ENCODE peak calls at places on chromosomes 2 and 18, in five cellular contexts. One of them, this sample, is unnamed.

GRCh38 chr2:191333911-191334357 is 88.7 kb downstream of the MYO1B start:
- DNase-seq in colonic mucosa: no peak
- DNase-seq in AG04450: peak
- DNase-seq in tibial nerve: no peak
- DNase-seq in A549: no peak
- DNase-seq in this sample: peak

GRCh38 chr2:127199223-127199622 is 20.9 kb downstream of the CYP27C1 start:
- DNase-seq in colonic mucosa: no peak
- DNase-seq in AG04450: no peak
- DNase-seq in tibial nerve: no peak
- DNase-seq in A549: no peak
- DNase-seq in this sample: no peak

GRCh38 chr18:59986139-59986538 is 86.3 kb downstream of the PMAIP1 start:
- DNase-seq in colonic mucosa: no peak
- DNase-seq in AG04450: no peak
- DNase-seq in tibial nerve: no peak
- DNase-seq in A549: no peak
- DNase-seq in this sample: no peak

GRCh38 chr2:65530547-65531320 is 98.3 kb upstream of the SPRED2 start:
- DNase-seq in colonic mucosa: no peak
- DNase-seq in AG04450: no peak
- DNase-seq in tibial nerve: no peak
- DNase-seq in A549: no peak
- DNase-seq in this sample: peak

GRCh38 chr2:11042841-11043240 is 112.4 kb upstream of the SLC66A3 start:
- DNase-seq in colonic mucosa: no peak
- DNase-seq in AG04450: no peak
- DNase-seq in tibial nerve: no peak
- DNase-seq in A549: no peak
- DNase-seq in this sample: no peak

GRCh38 chr2:108492364-108492763 is 41.9 kb upstream of the LIMS1 start:
- DNase-seq in colonic mucosa: no peak
- DNase-seq in AG04450: peak
- DNase-seq in tibial nerve: no peak
- DNase-seq in A549: peak
- DNase-seq in this sample: peak

GRCh38 chr2:198957183-198957582 is 500.6 kb downstream of the SATB2 start:
- DNase-seq in colonic mucosa: no peak
- DNase-seq in AG04450: no peak
- DNase-seq in tibial nerve: no peak
- DNase-seq in A549: no peak
- DNase-seq in this sample: no peak

GRCh38 chr2:140108706-140109472 is 1328.7 kb upstream of the NXPH2 start:
- DNase-seq in colonic mucosa: no peak
- DNase-seq in AG04450: no peak
- DNase-seq in tibial nerve: no peak
- DNase-seq in A549: no peak
- DNase-seq in this sample: no peak

GRCh38 chr2:161165266-161165665 is 5.0 kb downstream of the TANK start:
- DNase-seq in colonic mucosa: no peak
- DNase-seq in AG04450: no peak
- DNase-seq in tibial nerve: no peak
- DNase-seq in A549: no peak
- DNase-seq in this sample: no peak

GRCh38 chr2:64394174-64394573 is 59.8 kb upstream of the LGALSL start:
- DNase-seq in colonic mucosa: peak
- DNase-seq in AG04450: no peak
- DNase-seq in tibial nerve: no peak
- DNase-seq in A549: no peak
- DNase-seq in this sample: no peak

GRCh38 chr18:12431561-12431960 is 23.8 kb downstream of the PRELID3A start:
- DNase-seq in colonic mucosa: no peak
- DNase-seq in AG04450: no peak
- DNase-seq in tibial nerve: no peak
- DNase-seq in A549: no peak
- DNase-seq in this sample: no peak

GRCh38 chr2:144975881-144976280 is 456.0 kb upstream of the ZEB2 start:
- DNase-seq in colonic mucosa: no peak
- DNase-seq in AG04450: no peak
- DNase-seq in tibial nerve: no peak
- DNase-seq in A549: no peak
- DNase-seq in this sample: no peak

GRCh38 chr2:20603791-20604190 is 47.1 kb downstream of the HS1BP3 start:
- DNase-seq in colonic mucosa: no peak
- DNase-seq in AG04450: no peak
- DNase-seq in tibial nerve: no peak
- DNase-seq in A549: no peak
- DNase-seq in this sample: no peak

GRCh38 chr18:55841314-55841713 is 253.3 kb upstream of the TCF4 start:
- DNase-seq in colonic mucosa: no peak
- DNase-seq in AG04450: no peak
- DNase-seq in tibial nerve: no peak
- DNase-seq in A549: no peak
- DNase-seq in this sample: no peak

GRCh38 chr18:40413160-40413559 is 1541.9 kb upstream of the PIK3C3 start:
- DNase-seq in colonic mucosa: peak
- DNase-seq in AG04450: no peak
- DNase-seq in tibial nerve: no peak
- DNase-seq in A549: peak
- DNase-seq in this sample: peak

GRCh38 chr2:121648611-121649401 is 456 bp downstream of the CLASP1 start:
- DNase-seq in colonic mucosa: peak
- DNase-seq in AG04450: no peak
- DNase-seq in tibial nerve: peak
- DNase-seq in A549: peak
- DNase-seq in this sample: peak

GRCh38 chr18:55381277-55381676 is 206.7 kb downstream of the TCF4 start:
- DNase-seq in colonic mucosa: no peak
- DNase-seq in AG04450: peak
- DNase-seq in tibial nerve: no peak
- DNase-seq in A549: no peak
- DNase-seq in this sample: peak

GRCh38 chr18:21599585-21600525 is 649 bp downstream of the ESCO1 start:
- DNase-seq in colonic mucosa: peak
- DNase-seq in AG04450: no peak
- DNase-seq in tibial nerve: no peak
- DNase-seq in A549: no peak
- DNase-seq in this sample: no peak

GRCh38 chr18:37570336-37570930 is 4.8 kb upstream of the CELF4 start:
- DNase-seq in colonic mucosa: no peak
- DNase-seq in AG04450: no peak
- DNase-seq in tibial nerve: no peak
- DNase-seq in A549: no peak
- DNase-seq in this sample: no peak

GRCh38 chr2:216740557-216741222 is 45.3 kb upstream of the IGFBP5 start:
- DNase-seq in colonic mucosa: no peak
- DNase-seq in AG04450: peak
- DNase-seq in tibial nerve: no peak
- DNase-seq in A549: no peak
- DNase-seq in this sample: no peak

GRCh38 chr18:47151457-47151856 is 1.2 kb upstream of the HDHD2 start:
- DNase-seq in colonic mucosa: no peak
- DNase-seq in AG04450: no peak
- DNase-seq in tibial nerve: no peak
- DNase-seq in A549: no peak
- DNase-seq in this sample: no peak

GRCh38 chr2:187338679-187339121 is 109.4 kb downstream of the CALCRL start:
- DNase-seq in colonic mucosa: no peak
- DNase-seq in AG04450: no peak
- DNase-seq in tibial nerve: no peak
- DNase-seq in A549: no peak
- DNase-seq in this sample: no peak

GRCh38 chr2:85930129-85931124 is 41.6 kb upstream of the ST3GAL5 start:
- DNase-seq in colonic mucosa: no peak
- DNase-seq in AG04450: no peak
- DNase-seq in tibial nerve: no peak
- DNase-seq in A549: no peak
- DNase-seq in this sample: no peak

GRCh38 chr2:30223413-30223874 is 7.9 kb upstream of the LBH start:
- DNase-seq in colonic mucosa: no peak
- DNase-seq in AG04450: no peak
- DNase-seq in tibial nerve: no peak
- DNase-seq in A549: no peak
- DNase-seq in this sample: no peak

GRCh38 chr2:234406085-234406484 is 90.8 kb downstream of the ARL4C start:
- DNase-seq in colonic mucosa: no peak
- DNase-seq in AG04450: no peak
- DNase-seq in tibial nerve: no peak
- DNase-seq in A549: peak
- DNase-seq in this sample: no peak

GRCh38 chr2:158756976-158757375 is 38.1 kb upstream of the DAPL1 start:
- DNase-seq in colonic mucosa: no peak
- DNase-seq in AG04450: no peak
- DNase-seq in tibial nerve: no peak
- DNase-seq in A549: no peak
- DNase-seq in this sample: no peak

GRCh38 chr2:221501883-221502269 is 70.2 kb downstream of the EPHA4 start:
- DNase-seq in colonic mucosa: no peak
- DNase-seq in AG04450: no peak
- DNase-seq in tibial nerve: no peak
- DNase-seq in A549: no peak
- DNase-seq in this sample: no peak

GRCh38 chr2:221501210-221501882 is 70.8 kb downstream of the EPHA4 start:
- DNase-seq in colonic mucosa: no peak
- DNase-seq in AG04450: no peak
- DNase-seq in tibial nerve: no peak
- DNase-seq in A549: no peak
- DNase-seq in this sample: peak

GRCh38 chr2:221500501-221501209 is 71.4 kb downstream of the EPHA4 start:
- DNase-seq in colonic mucosa: no peak
- DNase-seq in AG04450: no peak
- DNase-seq in tibial nerve: no peak
- DNase-seq in A549: no peak
- DNase-seq in this sample: no peak

GRCh38 chr2:221503965-221504364 is 68.1 kb downstream of the EPHA4 start:
- DNase-seq in colonic mucosa: no peak
- DNase-seq in AG04450: no peak
- DNase-seq in tibial nerve: no peak
- DNase-seq in A549: no peak
- DNase-seq in this sample: no peak

GRCh38 chr2:221502270-221502973 is 69.7 kb downstream of the EPHA4 start:
- DNase-seq in colonic mucosa: no peak
- DNase-seq in AG04450: no peak
- DNase-seq in tibial nerve: no peak
- DNase-seq in A549: no peak
- DNase-seq in this sample: peak
- H3K27ac ChIP-seq in colonic mucosa: no peak
- H3K27ac ChIP-seq in AG04450: no peak
- H3K27ac ChIP-seq in tibial nerve: no peak
- H3K27ac ChIP-seq in A549: no peak
- H3K27ac ChIP-seq in this sample: peak

DNA sequence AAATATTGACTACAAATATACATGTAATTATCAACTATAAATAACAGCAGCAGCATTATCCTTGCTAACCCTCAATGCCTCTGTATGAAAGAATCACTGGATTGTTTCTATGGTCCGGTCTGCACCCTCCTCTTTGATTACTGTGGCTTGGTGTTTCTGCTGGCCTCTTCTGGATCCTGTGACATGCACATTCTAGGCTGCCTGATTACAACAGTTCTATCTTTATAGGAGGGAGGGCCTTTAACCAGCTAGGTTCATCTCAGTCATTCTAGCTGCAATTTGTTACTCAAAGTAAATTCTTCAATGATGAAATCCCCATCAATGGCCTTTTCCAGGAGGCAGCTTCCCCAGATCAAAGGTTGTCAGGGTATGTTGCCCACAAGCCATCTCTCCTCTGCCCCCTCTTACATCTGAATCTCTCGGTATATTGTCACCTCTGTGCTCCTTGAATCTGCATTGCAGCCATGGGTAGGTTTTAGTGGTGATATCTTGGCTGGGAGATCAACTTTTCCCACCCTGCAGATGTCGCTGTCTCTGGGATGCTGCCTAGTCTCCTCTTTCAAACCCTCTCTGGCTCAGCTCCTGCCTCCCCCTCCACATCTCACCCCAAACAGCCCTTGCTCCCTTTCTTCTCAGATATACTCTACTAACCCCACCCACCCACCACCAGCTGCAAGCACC is 106.3 kb upstream of the BZW1 start:
- DNase-seq in colonic mucosa: no peak
- DNase-seq in AG04450: peak
- DNase-seq in tibial nerve: no peak
- DNase-seq in A549: peak
- DNase-seq in this sample: peak
- TF ChIP-seq CTCF in colonic mucosa: no peak
- TF ChIP-seq CTCF in AG04450: peak
- TF ChIP-seq CTCF in tibial nerve: no peak
- TF ChIP-seq CTCF in A549: peak
- TF ChIP-seq CTCF in this sample: peak

DNA sequence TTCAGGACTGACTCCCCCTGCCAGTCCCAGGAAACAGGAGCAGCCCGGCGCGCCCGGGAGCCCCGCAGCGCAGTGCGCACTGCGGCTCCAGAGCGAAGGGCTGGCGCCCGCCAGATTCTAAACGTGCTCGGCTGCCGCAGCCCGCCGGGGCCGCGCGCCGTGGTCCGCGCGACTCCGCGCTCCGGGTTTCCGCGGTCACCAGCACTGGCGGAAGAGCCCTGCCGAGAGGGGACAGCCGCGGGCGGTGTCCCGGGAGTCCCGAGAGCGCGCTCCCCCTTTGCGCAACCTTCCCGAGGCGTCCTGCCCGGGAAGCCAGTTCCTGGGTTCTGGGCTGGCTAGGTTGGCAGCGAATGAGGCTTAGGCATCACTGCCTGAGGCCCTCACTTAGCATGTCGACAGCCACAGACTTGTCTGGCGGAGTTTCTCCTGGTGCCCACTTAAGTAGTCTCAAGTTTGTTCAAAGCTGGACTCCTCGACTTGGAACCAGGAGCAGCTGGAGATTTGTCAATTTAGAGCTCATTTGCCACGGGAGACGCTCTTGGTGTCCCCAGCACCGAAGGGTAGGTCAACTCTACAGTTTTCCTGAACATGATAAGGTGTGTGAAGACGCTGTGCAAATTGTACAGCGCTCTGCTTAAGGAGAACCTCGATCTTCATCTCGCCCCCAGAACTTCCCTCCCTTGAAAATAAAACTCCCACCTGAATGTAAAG is 1.5 kb upstream of the VSNL1 start:
- DNase-seq in colonic mucosa: peak
- DNase-seq in AG04450: no peak
- DNase-seq in tibial nerve: no peak
- DNase-seq in A549: peak
- DNase-seq in this sample: peak
- H3K4me3 ChIP-seq in colonic mucosa: peak
- H3K4me3 ChIP-seq in AG04450: peak
- H3K4me3 ChIP-seq in tibial nerve: peak
- H3K4me3 ChIP-seq in A549: peak
- H3K4me3 ChIP-seq in this sample: peak

DNA sequence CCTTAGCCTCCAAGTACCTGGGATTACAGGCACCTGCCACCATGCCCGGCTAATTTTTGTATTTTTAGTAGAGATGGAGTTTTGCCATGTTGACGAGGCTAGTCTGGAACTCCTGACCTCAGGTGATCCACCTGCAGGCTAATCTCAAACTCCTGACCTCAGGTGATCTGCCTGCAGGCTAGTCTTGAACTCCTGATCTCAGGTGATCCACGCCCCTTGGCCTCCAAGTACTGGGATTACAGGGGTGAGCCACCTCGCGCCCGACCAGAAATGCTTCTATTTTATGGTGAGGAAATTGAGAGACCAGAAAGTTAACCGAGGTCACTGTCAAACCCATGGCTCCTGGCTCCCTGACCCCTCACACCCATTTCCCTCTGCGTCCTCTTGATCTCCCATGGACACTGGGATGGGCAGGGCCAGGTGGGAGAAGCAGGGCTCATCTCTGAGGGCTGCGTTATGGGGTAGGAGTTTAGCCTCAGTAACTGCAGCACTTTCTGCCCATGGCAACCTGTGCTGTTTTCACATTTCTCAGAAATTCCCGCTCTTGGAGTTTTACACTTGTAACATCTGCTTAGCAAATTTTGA is 210.0 kb downstream of the AGAP1 start:
- DNase-seq in colonic mucosa: no peak
- DNase-seq in AG04450: no peak
- DNase-seq in tibial nerve: no peak
- DNase-seq in A549: no peak
- DNase-seq in this sample: no peak
- H3K27ac ChIP-seq in colonic mucosa: no peak
- H3K27ac ChIP-seq in AG04450: no peak
- H3K27ac ChIP-seq in tibial nerve: no peak
- H3K27ac ChIP-seq in A549: peak
- H3K27ac ChIP-seq in this sample: no peak

This sample was measured in brain microvascular endothelial cell.